ENCODE peak calls at places on chromosome 13, in seven cellular contexts. W is activated CD4-positive, alpha-beta T cell treated with anti-CD3 and anti-CD28 coated beads, Interleukin-2, amount 50 U/mL, for 4 hours; X is head of caudate nucleus; G is GM13976; L is ELR; T is choroid plexus epithelial cell; A is astrocyte of the spinal cord. H is an unnamed sample.

GRCh38 chr13:20291037-20291436 is 58.9 kb upstream of the GJB6 start:
- DNase-seq in W (no peak), X (no peak), G (no peak), L (no peak), T (no peak), A (no peak), H (no peak)

GRCh38 chr13:102900193-102900608 is 54.4 kb downstream of the ERCC5 start:
- DNase-seq in W (no peak), X (no peak), G (no peak), L (no peak), T (no peak), A (no peak), H (no peak)

GRCh38 chr13:110418944-110419343 is 111.9 kb downstream of the COL4A2 start:
- DNase-seq in W (no peak), X (no peak), G (no peak), L (no peak), T (no peak), A (no peak), H (no peak)

GRCh38 chr13:33751151-33751550 is 66.8 kb upstream of the RFC3 start:
- DNase-seq in W (no peak), X (no peak), G (no peak), L (peak), T (peak), A (peak), H (peak)

GRCh38 chr13:42395066-42395821 is 123.3 kb downstream of the AKAP11 start:
- DNase-seq in W (peak), X (no peak), G (no peak), L (no peak), T (no peak), A (no peak), H (no peak)

GRCh38 chr13:111664696-111665095 is 344.3 kb downstream of the TEX29 start:
- DNase-seq in W (no peak), X (no peak), G (no peak), L (no peak), T (no peak), A (no peak), H (no peak)

GRCh38 chr13:60986301-60986700 is 429.3 kb downstream of the PCDH20 start:
- DNase-seq in W (no peak), X (no peak), G (no peak), L (no peak), T (no peak), A (no peak), H (no peak)

GRCh38 chr13:67107973-67108372 is 122.2 kb downstream of the PCDH9 start:
- DNase-seq in W (no peak), X (no peak), G (no peak), L (no peak), T (no peak), A (no peak), H (no peak)

GRCh38 chr13:95117092-95117491 is 184.2 kb downstream of the ABCC4 start:
- DNase-seq in W (no peak), X (no peak), G (no peak), L (no peak), T (no peak), A (no peak), H (no peak)

GRCh38 chr13:39263033-39263432 is 224.8 kb downstream of the NHLRC3 start:
- DNase-seq in W (peak), X (peak), G (peak), L (peak), T (peak), A (peak), H (peak)

GRCh38 chr13:113406321-113407102 is 42.6 kb upstream of the GRTP1 start:
- DNase-seq in W (no peak), X (no peak), G (no peak), L (no peak), T (no peak), A (peak), H (no peak)

GRCh38 chr13:72495681-72496080 is 231.7 kb downstream of the MZT1 start:
- DNase-seq in W (no peak), X (no peak), G (no peak), L (no peak), T (no peak), A (no peak), H (no peak)

GRCh38 chr13:104837756-104838155 is 1697.7 kb downstream of the EFNB2 start:
- DNase-seq in W (no peak), X (no peak), G (no peak), L (no peak), T (peak), A (no peak), H (no peak)

GRCh38 chr13:35699805-35700204 is 223.3 kb upstream of the MAB21L1 start:
- DNase-seq in W (no peak), X (no peak), G (no peak), L (peak), T (peak), A (peak), H (peak)

H was measured in GM23248.